ENCODE peak calls at places on chromosomes 3 and 15, in five cellular contexts. N is brain microvascular endothelial cell; O is heart right ventricle; T is activated CD8-positive, alpha-beta T cell treated with anti-CD3 and anti-CD28 coated beads for 36 hours; Q is heart left ventricle. M is an unnamed sample.

GRCh38 chr3:71989165-71989564 is 204.2 kb upstream of the PROK2 start:
- DNase-seq in O (no peak), N (peak), T (no peak), Q (no peak), M (no peak)

GRCh38 chr3:171320721-171321120 is 139.5 kb downstream of the TNIK start:
- DNase-seq in O (no peak), T (no peak), Q (peak), N (peak), M (no peak)

GRCh38 chr3:100254168-100254777 is 6.5 kb upstream of the TBC1D23 start:
- DNase-seq in T (peak), O (peak), Q (peak), N (peak), M (peak)

GRCh38 chr15:66649235-66649984 is 52.6 kb upstream of the SMAD6 start:
- DNase-seq in Q (no peak), N (no peak), O (no peak), T (no peak), M (no peak)

GRCh38 chr3:25453521-25454410 is 25.7 kb downstream of the RARB start:
- DNase-seq in O (no peak), N (peak), T (no peak), Q (no peak), M (no peak)

GRCh38 chr3:83877909-83878308 is 1080.9 kb upstream of the CADM2 start:
- DNase-seq in T (no peak), Q (no peak), O (no peak), N (no peak), M (no peak)

GRCh38 chr3:78666458-78666800 is 1101.4 kb downstream of the ROBO1 start:
- DNase-seq in T (no peak), O (no peak), Q (no peak), N (peak), M (no peak)

GRCh38 chr3:74531491-74531890 is 83.0 kb downstream of the CNTN3 start:
- DNase-seq in N (no peak), T (no peak), O (no peak), Q (no peak), M (no peak)

GRCh38 chr15:32993285-32993684 is 201.2 kb downstream of the FMN1 start:
- DNase-seq in Q (no peak), N (no peak), O (no peak), T (no peak), M (no peak)

GRCh38 chr3:67109651-67110204 is 111.6 kb downstream of the KBTBD8 start:
- DNase-seq in O (no peak), Q (no peak), N (peak), T (no peak), M (peak)

GRCh38 chr3:183122257-183122932 is 23.1 kb upstream of the MCCC1 start:
- DNase-seq in N (peak), O (no peak), T (no peak), Q (no peak), M (peak)

GRCh38 chr15:50261979-50262378 is 3.5 kb downstream of the HDC start:
- DNase-seq in Q (no peak), T (peak), N (no peak), O (no peak), M (no peak)
- TF ChIP-seq CTCF in Q (no peak), T (peak), N (peak), O (no peak), M (no peak)

GRCh38 chr15:86231864-86232801 is 152.5 kb downstream of the AGBL1 start:
- DNase-seq in O (no peak), Q (no peak), N (peak), T (peak), M (peak)
- TF ChIP-seq CTCF in O (no peak), Q (peak), N (peak), T (peak), M (peak)

GRCh38 chr15:94586099-94586498 is 354.7 kb downstream of the MCTP2 start:
- DNase-seq in N (no peak), T (no peak), Q (no peak), O (no peak), M (peak)

GRCh38 chr15:94580186-94580585 is 348.8 kb downstream of the MCTP2 start:
- DNase-seq in T (no peak), N (no peak), O (no peak), Q (no peak), M (no peak)

GRCh38 chr15:94579261-94579660 is 347.9 kb downstream of the MCTP2 start:
- DNase-seq in Q (no peak), T (no peak), O (no peak), N (no peak), M (no peak)

GRCh38 chr15:94584833-94585244 is 353.5 kb downstream of the MCTP2 start:
- DNase-seq in T (peak), N (peak), O (no peak), Q (no peak), M (peak)

GRCh38 chr15:94582368-94582767 is 351.0 kb downstream of the MCTP2 start:
- DNase-seq in T (peak), N (no peak), Q (peak), O (no peak), M (peak)
- TF ChIP-seq CTCF in T (peak), N (no peak), Q (peak), O (no peak), M (peak)

GRCh38 chr3:49257187-49257586 is 19.8 kb downstream of the C3orf62 start:
- DNase-seq in O (no peak), N (no peak), Q (no peak), T (no peak), M (no peak)
- TF ChIP-seq CTCF in O (no peak), N (no peak), Q (no peak), T (no peak), M (no peak)

DNA sequence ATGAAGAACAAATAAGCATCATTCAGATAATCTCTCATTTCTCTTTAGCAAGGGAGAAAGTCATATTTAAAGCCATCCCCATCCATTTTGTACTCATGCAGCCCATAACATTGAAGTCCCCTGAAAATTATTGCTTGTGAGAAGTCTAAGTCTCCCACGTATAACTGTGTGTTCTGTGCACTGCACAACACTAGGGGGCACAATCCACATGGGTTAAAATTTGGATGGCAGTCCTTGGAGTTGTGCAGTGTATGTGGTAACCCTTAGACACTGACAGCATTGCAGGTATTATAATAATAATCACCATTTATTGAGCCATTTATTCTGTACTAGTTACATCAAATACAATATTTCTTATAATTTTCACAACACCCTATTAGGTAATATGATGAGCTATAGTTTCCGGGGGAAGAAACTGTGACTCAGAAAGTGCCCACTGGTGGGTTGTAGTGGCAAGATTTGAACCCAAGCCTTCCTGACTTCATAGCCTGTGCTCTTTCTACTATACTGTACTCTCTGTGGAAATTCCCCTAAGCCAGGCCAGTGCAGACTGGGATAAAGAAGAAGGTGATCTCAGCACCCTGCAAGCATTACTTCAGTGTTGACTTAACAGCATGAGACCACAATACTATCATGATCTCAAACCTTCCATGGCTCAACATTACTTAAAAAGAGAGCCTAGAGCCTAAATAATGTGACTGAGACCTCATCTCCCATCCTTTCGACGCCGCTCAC is 15.7 kb downstream of the KCNAB1 start:
- DNase-seq in Q (no peak), N (no peak), O (no peak), T (peak), M (no peak)
- TF ChIP-seq CTCF in Q (no peak), N (peak), O (no peak), T (peak), M (peak)

GRCh38 chr3:113225286-113225685 is 13.9 kb downstream of the BOC start:
- DNase-seq in O (no peak), Q (no peak), N (no peak), T (no peak), M (no peak)
- TF ChIP-seq CTCF in O (no peak), Q (no peak), N (no peak), T (no peak), M (no peak)

DNA sequence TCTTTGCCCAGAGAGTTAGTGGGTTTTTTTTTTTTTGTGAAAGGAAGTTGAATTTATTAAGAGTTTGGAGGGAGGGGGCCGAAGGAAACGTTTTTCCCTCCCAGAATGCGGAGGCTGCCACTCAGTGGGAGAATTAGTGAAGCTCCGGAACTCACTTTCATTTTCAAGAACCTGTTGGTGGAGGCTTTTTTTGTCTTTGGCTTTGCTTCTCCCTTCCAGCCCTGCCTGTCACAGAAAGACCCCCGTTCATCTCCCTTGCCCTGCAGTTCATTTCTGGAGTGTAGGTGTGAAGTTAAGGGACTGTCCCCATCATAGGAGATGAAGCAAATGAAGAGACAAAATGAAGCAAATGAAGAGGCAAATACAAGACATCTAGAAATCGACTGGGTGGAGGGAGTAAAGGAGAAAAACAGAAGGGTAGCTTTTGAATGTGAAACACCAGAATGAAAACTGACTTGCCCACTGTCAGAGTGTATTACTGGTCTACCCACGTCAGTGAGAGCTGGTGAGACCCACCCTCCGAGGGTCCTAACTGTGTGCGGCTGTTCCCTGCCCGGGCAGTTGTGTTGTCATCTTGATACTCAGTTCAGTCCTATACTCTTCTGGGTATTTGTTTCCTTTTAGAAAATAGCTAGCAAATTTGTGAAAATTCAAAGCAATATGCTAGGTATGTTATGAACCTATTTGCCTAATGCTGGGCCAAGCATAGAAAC is 91.5 kb downstream of the ITPR1 start:
- DNase-seq in N (peak), T (peak), Q (peak), O (no peak), M (peak)
- TF ChIP-seq CTCF in N (peak), T (no peak), Q (peak), O (no peak), M (peak)

GRCh38 chr3:111619833-111620232 is 24.7 kb upstream of the ZBED2 start:
- DNase-seq in O (no peak), Q (no peak), T (no peak), N (no peak), M (no peak)

GRCh38 chr3:111617406-111617805 is 22.3 kb upstream of the ZBED2 start:
- DNase-seq in T (peak), O (no peak), Q (no peak), N (no peak), M (no peak)

GRCh38 chr3:111617912-111618601 is 22.9 kb upstream of the ZBED2 start:
- DNase-seq in O (no peak), N (no peak), T (peak), Q (no peak), M (no peak)

GRCh38 chr3:111618945-111619344 is 23.8 kb upstream of the ZBED2 start:
- DNase-seq in Q (no peak), T (no peak), N (no peak), O (no peak), M (no peak)

DNA sequence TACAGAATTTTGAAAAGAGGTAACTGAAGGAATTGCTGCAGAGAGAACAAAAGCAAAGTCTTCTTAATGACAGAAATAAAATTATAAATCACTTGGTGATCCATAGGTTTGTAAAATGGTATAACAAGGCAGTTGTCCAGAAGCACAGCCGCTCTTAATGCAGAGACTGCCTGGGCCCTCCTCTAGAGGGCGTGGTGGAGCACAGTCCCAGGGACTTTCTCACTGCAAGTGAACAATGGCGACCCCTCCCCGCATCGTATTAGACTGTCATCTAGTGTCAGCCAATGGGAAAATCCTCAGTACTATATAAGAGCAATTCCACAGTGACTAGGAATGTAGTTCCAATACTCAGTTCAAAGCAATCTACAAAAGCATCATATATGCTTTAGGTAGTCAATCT is 26.4 kb upstream of the ZBED2 start:
- DNase-seq in N (no peak), T (peak), O (no peak), Q (no peak), M (no peak)
- TF ChIP-seq CTCF in N (peak), T (peak), O (no peak), Q (no peak), M (no peak)

GRCh38 chr3:57755368-57756021 is 614 bp upstream of the SLMAP start:
- DNase-seq in Q (no peak), N (no peak), T (peak), O (no peak), M (peak)
- TF ChIP-seq CTCF in Q (no peak), N (no peak), T (peak), O (no peak), M (no peak)

DNA sequence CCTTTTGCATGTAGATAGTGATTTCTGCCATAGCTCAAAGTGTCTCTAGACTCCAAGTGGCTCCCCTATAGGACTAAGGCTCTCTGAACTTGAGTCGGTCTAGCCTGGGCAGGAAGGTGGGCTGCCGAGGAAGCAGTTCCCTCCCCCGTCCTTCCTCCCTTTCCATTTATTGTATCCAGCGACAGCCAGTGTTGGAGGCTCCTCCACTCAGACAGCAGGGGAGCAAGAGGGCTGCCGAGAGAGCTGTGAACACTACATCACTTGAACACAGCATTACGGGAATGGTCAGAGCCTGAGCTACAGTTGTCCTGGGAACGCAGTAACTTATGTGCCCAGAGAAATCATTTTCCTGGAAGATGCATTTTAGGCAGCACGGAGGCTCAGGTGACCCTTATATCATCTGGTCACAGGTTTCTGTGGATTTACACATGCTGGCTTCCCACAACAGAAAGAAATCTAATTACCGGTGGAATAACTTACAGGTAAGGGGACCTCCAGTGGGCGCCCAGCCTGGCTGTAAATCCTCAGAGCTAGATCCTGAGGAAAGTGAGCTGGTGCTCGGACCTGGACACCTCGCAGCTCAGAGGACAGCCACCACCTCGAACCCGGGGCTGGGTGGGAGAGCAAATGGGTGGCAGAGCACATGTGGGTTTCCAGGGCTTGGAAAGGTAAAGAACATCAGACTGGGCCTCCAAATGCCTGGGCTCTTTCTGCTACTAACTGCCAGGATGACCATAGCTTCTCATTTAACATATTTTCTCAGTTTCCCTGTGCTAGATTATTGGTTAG is 197.1 kb downstream of the UACA start:
- DNase-seq in T (no peak), Q (no peak), O (no peak), N (peak), M (no peak)
- TF ChIP-seq CTCF in T (no peak), Q (no peak), O (no peak), N (peak), M (no peak)